ENCODE peak calls at places on chromosomes 12 and 14, in ten cellular contexts. N is hepatocyte, J is tibial artery, T is gastrocnemius medialis, Z is PC-3, D is left ventricle myocardium inferior, L is Peyer's patch, Y is prostate gland, C is foreskin keratinocyte, U is GM23338. X is an unnamed sample.
A peak's percentile ranks its signal among the peaks of the same experiment; 100 is the strongest.

GRCh38 chr14:42174357-42174756 is 567.7 kb downstream of the LRFN5 start:
- DNase-seq in N (no peak), Z (no peak), D (no peak), J (no peak), L (no peak), U (no peak), C (no peak), T (no peak), Y (no peak), X (no peak)

GRCh38 chr12:31750747-31751039 is 21.9 kb upstream of the AMN1 start:
- DNase-seq in N (no peak), Z (no peak), C (no peak), T (no peak), L (no peak), U (no peak), J (no peak), D (no peak), Y (no peak), X (no peak)

GRCh38 chr14:58227096-58227819 is 17.4 kb upstream of the PSMA3 start:
- DNase-seq in J (no peak), L (no peak), D (no peak), U (no peak), T (peak; percentile 40), Y (no peak), C (no peak), Z (no peak), N (no peak), X (no peak)

GRCh38 chr14:29311983-29312382 is 545.4 kb downstream of the FOXG1 start:
- DNase-seq in Y (no peak), U (no peak), Z (no peak), T (no peak), D (no peak), J (no peak), N (no peak), L (no peak), C (peak; percentile 7), X (no peak)

GRCh38 chr12:8475508-8475907 is 19.7 kb downstream of the CLEC6A start:
- DNase-seq in Z (no peak), C (no peak), T (no peak), U (peak; percentile 53), Y (no peak), J (no peak), D (no peak), N (no peak), L (no peak), X (no peak)

GRCh38 chr14:63727231-63727735 is 582 bp downstream of the SGPP1 start:
- DNase-seq in J (peak; percentile 71), T (peak; percentile 14), N (peak; percentile 66), L (peak; percentile 64), C (peak; percentile 14), Y (peak; percentile 32), U (peak; percentile 57), Z (peak; percentile 15), D (peak; percentile 32), X (peak; percentile 77)

GRCh38 chr14:20622816-20623291 is 18.6 kb downstream of the OR6S1 start:
- DNase-seq in Z (no peak), Y (no peak), D (no peak), U (no peak), T (no peak), L (no peak), N (no peak), J (no peak), C (no peak), X (peak; percentile 50)

GRCh38 chr12:76556373-76556772 is 3.2 kb downstream of the OSBPL8 start:
- DNase-seq in T (no peak), Y (no peak), L (no peak), N (no peak), J (no peak), D (no peak), Z (no peak), U (no peak), C (no peak), X (no peak)

GRCh38 chr12:48969160-48969771 is 2.3 kb downstream of the WNT10B start:
- DNase-seq in T (no peak), L (no peak), Y (no peak), N (no peak), C (no peak), U (peak; percentile 63), D (no peak), Z (no peak), J (no peak), X (no peak)
- H3K27me3 ChIP-seq in T (peaks cover 47% of the 10 kb centered on the region), L (no peaks in the 10 kb centered on the region), Y (peaks cover 17% of the 10 kb centered on the region), N (peaks cover 50% of the 10 kb centered on the region), C (peaks cover 53% of the 10 kb centered on the region), U (peaks cover 88% of the 10 kb centered on the region), D (peaks cover 72% of the 10 kb centered on the region), Z (no peaks in the 10 kb centered on the region), J (peaks cover 4% of the 10 kb centered on the region), X (peaks cover 51% of the 10 kb centered on the region)

GRCh38 chr12:45986646-45987338 is 3.6 kb downstream of the SCAF11 start:
- DNase-seq in U (no peak), J (no peak), L (no peak), C (peak; percentile 54), N (no peak), D (no peak), T (no peak), Z (no peak), Y (no peak), X (no peak)
- H3K4me1 ChIP-seq in U (peaks cover 12% of the 10 kb centered on the region), J (peaks cover 72% of the 10 kb centered on the region), L (peaks cover 42% of the 10 kb centered on the region), C (peaks cover 21% of the 10 kb centered on the region), N (peaks cover 22% of the 10 kb centered on the region), D (peaks cover 93% of the 10 kb centered on the region), T (peaks cover 67% of the 10 kb centered on the region), Z (peaks cover 15% of the 10 kb centered on the region), Y (peaks cover 7% of the 10 kb centered on the region), X (peaks cover 45% of the 10 kb centered on the region)

GRCh38 chr12:2652011-2652400 is 142.8 kb upstream of the FKBP4 start:
- DNase-seq in T (no peak), D (no peak), N (no peak), J (no peak), C (no peak), U (no peak), L (no peak), Z (no peak), Y (no peak), X (peak; percentile 61)

GRCh38 chr12:2649201-2650030 is 145.4 kb upstream of the FKBP4 start:
- DNase-seq in C (no peak), Z (no peak), N (no peak), J (peak; percentile 20), T (no peak), L (no peak), D (no peak), Y (no peak), U (no peak), X (peak; percentile 35)

GRCh38 chr12:2651061-2651965 is 143.5 kb upstream of the FKBP4 start:
- DNase-seq in N (no peak), U (peak; percentile 20), Z (no peak), L (peak; percentile 33), C (no peak), D (no peak), Y (no peak), J (no peak), T (no peak), X (peak; percentile 45)

GRCh38 chr12:2648406-2648805 is 146.4 kb upstream of the FKBP4 start:
- DNase-seq in U (no peak), J (peak; percentile 39), L (peak; percentile 8), C (no peak), Z (no peak), N (no peak), D (no peak), Y (no peak), T (no peak), X (peak; percentile 16)

DNA sequence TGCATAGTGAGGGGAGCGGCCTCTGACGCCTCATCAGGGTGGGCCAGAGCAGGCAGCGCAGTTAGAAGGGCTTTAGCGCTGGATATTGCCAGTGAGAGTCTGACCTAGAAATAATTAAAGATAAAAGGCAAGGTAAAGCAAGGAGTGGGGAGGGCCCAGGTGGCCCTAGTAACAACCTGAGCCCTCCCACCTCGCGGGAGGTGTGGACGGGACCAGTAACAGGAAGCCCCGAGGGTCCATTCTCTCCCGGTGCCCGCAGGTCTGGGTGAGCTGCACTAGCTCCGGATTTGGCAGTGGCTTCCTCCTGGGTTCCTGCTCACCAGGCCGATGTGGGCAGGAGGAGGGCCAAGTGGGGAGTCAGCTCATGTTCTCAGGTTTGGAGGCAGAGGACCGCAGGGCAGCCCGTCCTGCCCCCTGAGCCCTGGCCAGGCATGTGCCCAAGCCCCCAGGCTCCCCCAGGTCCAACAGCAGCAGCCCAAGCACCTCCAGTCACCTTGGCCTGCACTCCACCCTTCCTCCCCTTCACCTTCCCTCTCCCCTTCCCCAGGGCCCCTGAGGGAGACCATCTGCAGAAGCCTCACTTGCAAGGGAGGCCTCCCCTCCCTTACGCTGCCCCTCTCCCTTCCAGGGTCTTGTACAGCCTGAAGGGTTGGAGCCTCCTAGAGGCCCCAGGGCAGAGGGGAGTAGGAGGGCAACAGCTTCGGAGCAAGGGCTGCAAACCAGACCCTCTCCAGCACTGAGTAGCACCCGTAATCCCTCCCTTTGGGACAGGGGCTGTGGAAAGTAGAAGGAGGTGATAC is 144.3 kb upstream of the FKBP4 start:
- DNase-seq in D (no peak), T (no peak), U (no peak), Y (no peak), J (peak; percentile 21), L (peak; percentile 36), Z (no peak), N (no peak), C (no peak), X (peak; percentile 40)
- H3K27me3 ChIP-seq in D (no peaks in the 10 kb centered on the region), T (no peaks in the 10 kb centered on the region), U (no peaks in the 10 kb centered on the region), Y (no peaks in the 10 kb centered on the region), J (no peaks in the 10 kb centered on the region), L (no peaks in the 10 kb centered on the region), Z (peaks cover 59% of the 10 kb centered on the region), N (no peaks in the 10 kb centered on the region), C (peaks cover 3% of the 10 kb centered on the region), X (peaks cover 9% of the 10 kb centered on the region)

GRCh38 chr14:31085027-31085426 is 58.8 kb upstream of the STRN3 start:
- DNase-seq in L (no peak), U (no peak), J (no peak), T (no peak), N (no peak), Z (no peak), D (no peak), C (no peak), Y (no peak), X (no peak)
- H3K4me1 ChIP-seq in L (no peaks in the 10 kb centered on the region), U (no peaks in the 10 kb centered on the region), J (peaks cover 7% of the 10 kb centered on the region), T (peaks cover 5% of the 10 kb centered on the region), N (peaks cover under 1% of the 10 kb centered on the region), Z (peaks cover 7% of the 10 kb centered on the region), D (no peaks in the 10 kb centered on the region), C (peaks cover 7% of the 10 kb centered on the region), Y (peaks cover 2% of the 10 kb centered on the region), X (peaks cover 3% of the 10 kb centered on the region)

GRCh38 chr12:52713960-52714886 is 10.9 kb upstream of the KRT77 start:
- DNase-seq in Z (no peak), U (peak; percentile 69), C (no peak), N (peak; percentile 17), L (no peak), Y (no peak), D (no peak), J (no peak), T (no peak), X (no peak)
- H3K27me3 ChIP-seq in Z (no peaks in the 10 kb centered on the region), U (peaks cover 40% of the 10 kb centered on the region), C (peaks cover 63% of the 10 kb centered on the region), N (peaks cover 46% of the 10 kb centered on the region), L (no peaks in the 10 kb centered on the region), Y (peaks cover 13% of the 10 kb centered on the region), D (peaks cover 76% of the 10 kb centered on the region), J (no peaks in the 10 kb centered on the region), T (peaks cover 31% of the 10 kb centered on the region), X (peaks cover 48% of the 10 kb centered on the region)

DNA sequence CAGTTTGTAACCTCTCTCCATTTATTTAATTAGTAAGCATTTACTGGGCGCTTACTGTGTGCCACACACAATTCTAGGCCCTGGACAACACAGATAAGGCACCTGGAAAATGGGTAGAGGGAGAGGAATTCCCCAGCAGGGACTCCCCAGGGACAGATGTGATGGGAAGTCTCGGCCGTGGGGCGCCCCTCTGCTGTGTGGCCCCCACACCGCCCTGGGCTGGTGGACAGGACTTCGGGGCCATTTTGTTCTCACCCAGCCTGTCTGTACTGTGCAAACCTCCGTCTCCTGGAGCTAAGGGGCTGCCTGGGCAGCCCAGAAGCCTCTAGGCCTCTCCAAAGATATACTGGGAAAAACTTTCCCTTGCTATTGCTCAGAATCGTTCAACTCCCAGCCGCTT is 64.3 kb upstream of the NCOR2 start:
- DNase-seq in C (no peak), U (no peak), L (no peak), J (no peak), Z (no peak), N (no peak), D (no peak), Y (no peak), T (no peak), X (no peak)
- H3K4me1 ChIP-seq in C (peaks cover 14% of the 10 kb centered on the region), U (peaks cover 12% of the 10 kb centered on the region), L (peaks cover 17% of the 10 kb centered on the region), J (peaks cover 29% of the 10 kb centered on the region), Z (peaks cover 34% of the 10 kb centered on the region), N (peaks cover 29% of the 10 kb centered on the region), D (peaks cover 28% of the 10 kb centered on the region), Y (no peaks in the 10 kb centered on the region), T (peaks cover 18% of the 10 kb centered on the region), X (peaks cover 15% of the 10 kb centered on the region)